ENCODE peak calls at places on chromosome 11, in four cellular contexts. B, Z, N and P are unnamed samples.

GRCh38 chr11:8098361-8098760 is 17.4 kb downstream of the TUB start:
- DNase-seq in B (no peak), Z (peak), N (no peak), P (no peak)

GRCh38 chr11:31500560-31500959 is 8.9 kb downstream of the IMMP1L start:
- DNase-seq in B (no peak), Z (no peak), N (no peak), P (no peak)

GRCh38 chr11:120224872-120225371 is 14.1 kb downstream of the OAF start:
- DNase-seq in B (no peak), Z (no peak), N (no peak), P (no peak)

GRCh38 chr11:86013718-86014117 is 55.2 kb downstream of the PICALM start:
- DNase-seq in B (no peak), Z (no peak), N (no peak), P (no peak)

GRCh38 chr11:104956528-104956927 is 11.8 kb downstream of the CASP4 start:
- DNase-seq in B (no peak), Z (no peak), N (no peak), P (no peak)

GRCh38 chr11:24886880-24887619 is 390.2 kb downstream of the LUZP2 start:
- DNase-seq in B (no peak), Z (no peak), N (no peak), P (no peak)

GRCh38 chr11:115607621-115608191 is 103.5 kb upstream of the CADM1 start:
- DNase-seq in B (no peak), Z (no peak), N (no peak), P (no peak)

GRCh38 chr11:29019960-29020683 is 911.9 kb downstream of the METTL15 start:
- DNase-seq in B (no peak), Z (peak), N (no peak), P (no peak)

GRCh38 chr11:15967166-15967565 is 389.2 kb downstream of the SOX6 start:
- DNase-seq in B (no peak), Z (no peak), N (no peak), P (no peak)

GRCh38 chr11:63667993-63668392 is 3.2 kb downstream of the ATL3 start:
- DNase-seq in B (no peak), Z (peak), N (no peak), P (no peak)

GRCh38 chr11:73889019-73889418 is 12.2 kb downstream of the PAAF1 start:
- DNase-seq in B (no peak), Z (no peak), N (no peak), P (no peak)

GRCh38 chr11:66353762-66354161 is 6.3 kb upstream of the B4GAT1 start:
- DNase-seq in B (no peak), Z (no peak), N (no peak), P (no peak)

GRCh38 chr11:71251159-71251721 is 1.1 kb downstream of the SHANK2 start:
- DNase-seq in B (no peak), Z (no peak), N (no peak), P (peak)

GRCh38 chr11:498297-499181 is 8.5 kb downstream of the RNH1 start:
- DNase-seq in B (no peak), Z (no peak), N (no peak), P (no peak)

GRCh38 chr11:19919050-19919561 is 206.5 kb downstream of the NAV2 start:
- DNase-seq in B (no peak), Z (peak), N (no peak), P (no peak)

GRCh38 chr11:132981146-132981956 is 551.0 kb downstream of the OPCML start:
- DNase-seq in B (no peak), Z (no peak), N (no peak), P (no peak)

GRCh38 chr11:122731500-122731913 is 76.0 kb downstream of the UBASH3B start:
- DNase-seq in B (no peak), Z (peak), N (no peak), P (no peak)

GRCh38 chr11:35750315-35750714 is 87.7 kb downstream of the TRIM44 start:
- DNase-seq in B (no peak), Z (no peak), N (no peak), P (no peak)

GRCh38 chr11:131246589-131247164 is 123.7 kb upstream of the NTM start:
- DNase-seq in B (no peak), Z (no peak), N (peak), P (no peak)

GRCh38 chr11:28569099-28569498 is 460.9 kb downstream of the METTL15 start:
- DNase-seq in B (no peak), Z (no peak), N (no peak), P (no peak)

GRCh38 chr11:117064275-117064674 is 34.0 kb downstream of the SIK3 start:
- DNase-seq in B (no peak), Z (peak), N (no peak), P (no peak)

GRCh38 chr11:36775157-36775556 is 177.1 kb upstream of the RAG2 start:
- DNase-seq in B (no peak), Z (no peak), N (no peak), P (no peak)

GRCh38 chr11:3735827-3736226 is 61.5 kb downstream of the NUP98 start:
- DNase-seq in B (no peak), Z (peak), N (no peak), P (no peak)

GRCh38 chr11:86360775-86361395 is 13.8 kb upstream of the CCDC81 start:
- DNase-seq in B (no peak), Z (peak), N (no peak), P (peak)

GRCh38 chr11:132770802-132771545 is 761.3 kb downstream of the OPCML start:
- DNase-seq in B (no peak), Z (no peak), N (no peak), P (no peak)

GRCh38 chr11:20259506-20259905 is 99.2 kb upstream of the DBX1 start:
- DNase-seq in B (no peak), Z (no peak), N (no peak), P (no peak)

GRCh38 chr11:69151811-69152210 is 3.9 kb upstream of the SMIM38 start:
- DNase-seq in B (no peak), Z (no peak), N (no peak), P (no peak)

GRCh38 chr11:102611291-102611690 is 13.8 kb downstream of the MMP20 start:
- DNase-seq in B (no peak), Z (no peak), N (no peak), P (no peak)

GRCh38 chr11:45098929-45099328 is 47.5 kb upstream of the PRDM11 start:
- DNase-seq in B (no peak), Z (no peak), N (no peak), P (no peak)

GRCh38 chr11:45259607-45260006 is 26.5 kb downstream of the SYT13 start:
- DNase-seq in B (no peak), Z (no peak), N (no peak), P (no peak)

GRCh38 chr11:95506777-95507176 is 275.8 kb upstream of the SESN3 start:
- DNase-seq in B (no peak), Z (no peak), N (no peak), P (no peak)

GRCh38 chr11:3161309-3161708 is 3.8 kb downstream of the OSBPL5 start:
- DNase-seq in B (no peak), Z (no peak), N (no peak), P (no peak)

GRCh38 chr11:125373426-125374391 is 122.4 kb downstream of the FEZ1 start:
- DNase-seq in B (no peak), Z (peak), N (no peak), P (no peak)

GRCh38 chr11:47523491-47524199 is 29.3 kb downstream of the CELF1 start:
- DNase-seq in B (peak), Z (peak), N (no peak), P (no peak)

GRCh38 chr11:76445122-76446084 is 585 bp downstream of the EMSY start:
- DNase-seq in B (peak), Z (peak), N (peak), P (peak)

GRCh38 chr11:103806130-103806900 is 230.1 kb upstream of the DDI1 start:
- DNase-seq in B (no peak), Z (peak), N (no peak), P (no peak)